ENCODE peak calls at places on chromosomes 3 and 15, in ten cellular contexts. One of them, this sample, is unnamed.

GRCh38 chr3:141648055-141648910 is 89.8 kb upstream of the RNF7 start:
- DNase-seq in cardiac muscle cell: peak; percentile 61
- DNase-seq in neural progenitor cell: no peak
- DNase-seq in mesendoderm: no peak
- DNase-seq in A673: no peak
- DNase-seq in naive thymus-derived CD4-positive, alpha-beta T cell: no peak
- DNase-seq in SJCRH30: peak; percentile 50
- DNase-seq in fibroblast of lung: no peak
- DNase-seq in IMR-90: no peak
- DNase-seq in left ventricle myocardium inferior: no peak
- DNase-seq in this sample: no peak

GRCh38 chr15:85972805-85973540 is 106.7 kb upstream of the AGBL1 start:
- DNase-seq in naive thymus-derived CD4-positive, alpha-beta T cell: no peak
- DNase-seq in neural progenitor cell: no peak
- DNase-seq in cardiac muscle cell: no peak
- DNase-seq in SJCRH30: no peak
- DNase-seq in mesendoderm: no peak
- DNase-seq in A673: no peak
- DNase-seq in IMR-90: no peak
- DNase-seq in left ventricle myocardium inferior: no peak
- DNase-seq in fibroblast of lung: no peak
- DNase-seq in this sample: no peak

GRCh38 chr3:48112813-48113212 is 75.4 kb downstream of the CDC25A start:
- DNase-seq in left ventricle myocardium inferior: no peak
- DNase-seq in SJCRH30: no peak
- DNase-seq in naive thymus-derived CD4-positive, alpha-beta T cell: no peak
- DNase-seq in cardiac muscle cell: no peak
- DNase-seq in A673: no peak
- DNase-seq in IMR-90: no peak
- DNase-seq in neural progenitor cell: no peak
- DNase-seq in fibroblast of lung: no peak
- DNase-seq in mesendoderm: no peak
- DNase-seq in this sample: no peak

GRCh38 chr3:180447156-180447555 is 154.8 kb upstream of the TTC14 start:
- DNase-seq in neural progenitor cell: no peak
- DNase-seq in cardiac muscle cell: no peak
- DNase-seq in A673: no peak
- DNase-seq in naive thymus-derived CD4-positive, alpha-beta T cell: no peak
- DNase-seq in IMR-90: no peak
- DNase-seq in mesendoderm: no peak
- DNase-seq in SJCRH30: no peak
- DNase-seq in left ventricle myocardium inferior: no peak
- DNase-seq in fibroblast of lung: no peak
- DNase-seq in this sample: no peak

GRCh38 chr3:52070724-52071621 is 14.6 kb upstream of the DUSP7 start:
- DNase-seq in mesendoderm: no peak
- DNase-seq in neural progenitor cell: no peak
- DNase-seq in naive thymus-derived CD4-positive, alpha-beta T cell: no peak
- DNase-seq in cardiac muscle cell: peak; percentile 42
- DNase-seq in A673: no peak
- DNase-seq in fibroblast of lung: no peak
- DNase-seq in SJCRH30: no peak
- DNase-seq in left ventricle myocardium inferior: peak; percentile 57
- DNase-seq in IMR-90: no peak
- DNase-seq in this sample: no peak

GRCh38 chr3:185667574-185667973 is 81.5 kb downstream of the SENP2 start:
- DNase-seq in neural progenitor cell: no peak
- DNase-seq in IMR-90: no peak
- DNase-seq in mesendoderm: no peak
- DNase-seq in naive thymus-derived CD4-positive, alpha-beta T cell: no peak
- DNase-seq in fibroblast of lung: no peak
- DNase-seq in SJCRH30: no peak
- DNase-seq in A673: no peak
- DNase-seq in cardiac muscle cell: no peak
- DNase-seq in left ventricle myocardium inferior: no peak
- DNase-seq in this sample: no peak

GRCh38 chr15:100256096-100256984 is 85.4 kb downstream of the ADAMTS17 start:
- DNase-seq in mesendoderm: no peak
- DNase-seq in fibroblast of lung: no peak
- DNase-seq in IMR-90: no peak
- DNase-seq in SJCRH30: no peak
- DNase-seq in A673: no peak
- DNase-seq in cardiac muscle cell: no peak
- DNase-seq in naive thymus-derived CD4-positive, alpha-beta T cell: no peak
- DNase-seq in left ventricle myocardium inferior: no peak
- DNase-seq in neural progenitor cell: no peak
- DNase-seq in this sample: no peak

GRCh38 chr3:112653881-112654300 is 12.9 kb upstream of the CCDC80 start:
- DNase-seq in mesendoderm: no peak
- DNase-seq in A673: no peak
- DNase-seq in naive thymus-derived CD4-positive, alpha-beta T cell: no peak
- DNase-seq in left ventricle myocardium inferior: peak; percentile 69
- DNase-seq in IMR-90: peak; percentile 98
- DNase-seq in fibroblast of lung: peak; percentile 87
- DNase-seq in SJCRH30: no peak
- DNase-seq in neural progenitor cell: no peak
- DNase-seq in cardiac muscle cell: no peak
- DNase-seq in this sample: no peak

GRCh38 chr3:129560931-129561594 is 18.1 kb downstream of the H1-8 start:
- DNase-seq in A673: no peak
- DNase-seq in cardiac muscle cell: peak; percentile 36
- DNase-seq in mesendoderm: no peak
- DNase-seq in naive thymus-derived CD4-positive, alpha-beta T cell: no peak
- DNase-seq in left ventricle myocardium inferior: peak; percentile 88
- DNase-seq in neural progenitor cell: no peak
- DNase-seq in IMR-90: peak; percentile 76
- DNase-seq in SJCRH30: peak; percentile 95
- DNase-seq in fibroblast of lung: peak; percentile 93
- DNase-seq in this sample: no peak

GRCh38 chr15:36896949-36897348 is 203.4 kb downstream of the MEIS2 start:
- DNase-seq in naive thymus-derived CD4-positive, alpha-beta T cell: no peak
- DNase-seq in neural progenitor cell: peak; percentile 12
- DNase-seq in mesendoderm: peak; percentile 36
- DNase-seq in SJCRH30: no peak
- DNase-seq in A673: no peak
- DNase-seq in cardiac muscle cell: peak; percentile 82
- DNase-seq in left ventricle myocardium inferior: no peak
- DNase-seq in fibroblast of lung: no peak
- DNase-seq in IMR-90: no peak
- DNase-seq in this sample: no peak

GRCh38 chr3:85670626-85671025 is 711.8 kb downstream of the CADM2 start:
- DNase-seq in cardiac muscle cell: no peak
- DNase-seq in mesendoderm: peak; percentile 10
- DNase-seq in naive thymus-derived CD4-positive, alpha-beta T cell: no peak
- DNase-seq in SJCRH30: no peak
- DNase-seq in IMR-90: no peak
- DNase-seq in left ventricle myocardium inferior: no peak
- DNase-seq in fibroblast of lung: no peak
- DNase-seq in neural progenitor cell: no peak
- DNase-seq in A673: no peak
- DNase-seq in this sample: no peak

GRCh38 chr15:95307115-95307514 is 1023.4 kb upstream of the NR2F2 start:
- DNase-seq in SJCRH30: no peak
- DNase-seq in left ventricle myocardium inferior: no peak
- DNase-seq in neural progenitor cell: no peak
- DNase-seq in fibroblast of lung: no peak
- DNase-seq in cardiac muscle cell: no peak
- DNase-seq in A673: no peak
- DNase-seq in mesendoderm: no peak
- DNase-seq in IMR-90: no peak
- DNase-seq in naive thymus-derived CD4-positive, alpha-beta T cell: no peak
- DNase-seq in this sample: no peak

GRCh38 chr3:179811321-179812095 is 158.7 kb downstream of the USP13 start:
- DNase-seq in cardiac muscle cell: peak; percentile 70
- DNase-seq in SJCRH30: peak; percentile 70
- DNase-seq in A673: peak; percentile 78
- DNase-seq in left ventricle myocardium inferior: no peak
- DNase-seq in IMR-90: peak; percentile 93
- DNase-seq in fibroblast of lung: peak; percentile 89
- DNase-seq in neural progenitor cell: peak; percentile 74
- DNase-seq in naive thymus-derived CD4-positive, alpha-beta T cell: no peak
- DNase-seq in mesendoderm: peak; percentile 80
- DNase-seq in this sample: peak; percentile 1

GRCh38 chr3:194310060-194310481 is 41.1 kb downstream of the CPN2 start:
- DNase-seq in fibroblast of lung: no peak
- DNase-seq in IMR-90: no peak
- DNase-seq in left ventricle myocardium inferior: no peak
- DNase-seq in cardiac muscle cell: no peak
- DNase-seq in neural progenitor cell: no peak
- DNase-seq in A673: no peak
- DNase-seq in mesendoderm: no peak
- DNase-seq in SJCRH30: no peak
- DNase-seq in naive thymus-derived CD4-positive, alpha-beta T cell: no peak
- DNase-seq in this sample: no peak

GRCh38 chr3:183444748-183445147 is 16.3 kb upstream of the MCF2L2 start:
- DNase-seq in IMR-90: no peak
- DNase-seq in A673: no peak
- DNase-seq in left ventricle myocardium inferior: no peak
- DNase-seq in mesendoderm: no peak
- DNase-seq in cardiac muscle cell: no peak
- DNase-seq in SJCRH30: no peak
- DNase-seq in fibroblast of lung: no peak
- DNase-seq in neural progenitor cell: no peak
- DNase-seq in naive thymus-derived CD4-positive, alpha-beta T cell: no peak
- DNase-seq in this sample: no peak

GRCh38 chr3:196533260-196533681 is 18.1 kb upstream of the SMCO1 start:
- DNase-seq in IMR-90: no peak
- DNase-seq in fibroblast of lung: no peak
- DNase-seq in A673: peak; percentile 55
- DNase-seq in mesendoderm: peak; percentile 76
- DNase-seq in naive thymus-derived CD4-positive, alpha-beta T cell: no peak
- DNase-seq in SJCRH30: peak; percentile 30
- DNase-seq in cardiac muscle cell: no peak
- DNase-seq in neural progenitor cell: peak; percentile 42
- DNase-seq in left ventricle myocardium inferior: no peak
- DNase-seq in this sample: no peak

GRCh38 chr15:29410342-29410741 is 140.7 kb upstream of the NSMCE3 start:
- DNase-seq in cardiac muscle cell: no peak
- DNase-seq in neural progenitor cell: no peak
- DNase-seq in fibroblast of lung: no peak
- DNase-seq in mesendoderm: peak; percentile 18
- DNase-seq in A673: no peak
- DNase-seq in IMR-90: peak; percentile 10
- DNase-seq in SJCRH30: no peak
- DNase-seq in left ventricle myocardium inferior: no peak
- DNase-seq in naive thymus-derived CD4-positive, alpha-beta T cell: no peak
- DNase-seq in this sample: no peak

GRCh38 chr3:61560452-61561373 is 658 bp upstream of the PTPRG start:
- DNase-seq in cardiac muscle cell: peak; percentile 85
- DNase-seq in IMR-90: peak; percentile 73
- DNase-seq in left ventricle myocardium inferior: peak; percentile 88
- DNase-seq in A673: peak; percentile 91
- DNase-seq in mesendoderm: peak; percentile 98
- DNase-seq in neural progenitor cell: peak; percentile 90
- DNase-seq in naive thymus-derived CD4-positive, alpha-beta T cell: no peak
- DNase-seq in SJCRH30: peak; percentile 81
- DNase-seq in fibroblast of lung: peak; percentile 87
- DNase-seq in this sample: no peak

DNA sequence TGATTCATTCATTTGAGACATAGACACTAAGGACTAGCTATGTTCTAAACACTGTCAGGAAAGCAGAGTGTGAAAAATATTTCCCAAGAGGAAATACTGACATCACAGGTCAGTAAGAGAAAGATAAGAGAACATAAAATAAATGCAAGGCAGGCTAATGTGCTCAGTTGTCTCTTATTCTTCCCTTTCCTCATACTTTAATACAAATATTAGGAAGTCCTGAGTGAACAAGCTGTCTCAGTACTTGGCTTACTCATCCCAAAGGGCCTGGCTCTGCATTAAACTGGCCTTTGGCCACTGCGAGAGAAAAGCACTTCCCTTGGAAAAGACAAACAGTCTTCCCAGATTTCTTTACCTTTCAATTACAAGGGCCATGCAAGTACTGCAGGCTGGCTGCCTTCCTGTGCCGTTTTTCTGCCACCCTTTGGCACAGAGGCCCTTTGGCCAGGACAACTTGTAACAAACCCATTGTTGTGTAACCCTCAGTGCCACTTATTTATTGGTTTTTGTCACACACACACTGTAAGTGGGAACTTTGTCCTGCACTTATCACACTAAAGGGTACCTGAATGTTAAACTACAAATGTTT is 31.7 kb downstream of the EDC3 start:
- DNase-seq in naive thymus-derived CD4-positive, alpha-beta T cell: no peak
- DNase-seq in A673: no peak
- DNase-seq in IMR-90: peak; percentile 75
- DNase-seq in cardiac muscle cell: no peak
- DNase-seq in neural progenitor cell: no peak
- DNase-seq in fibroblast of lung: peak; percentile 61
- DNase-seq in left ventricle myocardium inferior: peak; percentile 36
- DNase-seq in mesendoderm: no peak
- DNase-seq in SJCRH30: no peak
- DNase-seq in this sample: no peak
- H3K27ac ChIP-seq in naive thymus-derived CD4-positive, alpha-beta T cell: no peak overlapping the region
- H3K27ac ChIP-seq in A673: no peak overlapping the region
- H3K27ac ChIP-seq in IMR-90: peak overlapping the region; percentile 39
- H3K27ac ChIP-seq in cardiac muscle cell: peak overlapping the region; percentile 58
- H3K27ac ChIP-seq in neural progenitor cell: peak overlapping the region; percentile 51
- H3K27ac ChIP-seq in fibroblast of lung: no peak overlapping the region
- H3K27ac ChIP-seq in left ventricle myocardium inferior: peak overlapping the region; percentile 81
- H3K27ac ChIP-seq in mesendoderm: no peak overlapping the region
- H3K27ac ChIP-seq in SJCRH30: no peak overlapping the region
- H3K27ac ChIP-seq in this sample: no peak overlapping the region

GRCh38 chr15:74793135-74794028 is 11.5 kb downstream of the CSK start:
- DNase-seq in neural progenitor cell: no peak
- DNase-seq in IMR-90: no peak
- DNase-seq in mesendoderm: no peak
- DNase-seq in A673: peak; percentile 52
- DNase-seq in naive thymus-derived CD4-positive, alpha-beta T cell: peak; percentile 74
- DNase-seq in SJCRH30: no peak
- DNase-seq in cardiac muscle cell: no peak
- DNase-seq in left ventricle myocardium inferior: no peak
- DNase-seq in fibroblast of lung: no peak
- DNase-seq in this sample: peak; percentile 75
- H3K4me1 ChIP-seq in neural progenitor cell: peaks cover 18% of the 10 kb centered on the region
- H3K4me1 ChIP-seq in IMR-90: peaks cover 15% of the 10 kb centered on the region
- H3K4me1 ChIP-seq in mesendoderm: peaks cover 4% of the 10 kb centered on the region
- H3K4me1 ChIP-seq in A673: peaks cover 24% of the 10 kb centered on the region
- H3K4me1 ChIP-seq in naive thymus-derived CD4-positive, alpha-beta T cell: peaks cover 98% of the 10 kb centered on the region
- H3K4me1 ChIP-seq in SJCRH30: peaks cover 37% of the 10 kb centered on the region
- H3K4me1 ChIP-seq in cardiac muscle cell: peaks cover 18% of the 10 kb centered on the region
- H3K4me1 ChIP-seq in left ventricle myocardium inferior: peaks cover 78% of the 10 kb centered on the region
- H3K4me1 ChIP-seq in fibroblast of lung: peaks cover 32% of the 10 kb centered on the region
- H3K4me1 ChIP-seq in this sample: peaks cover 99% of the 10 kb centered on the region

GRCh38 chr15:75904241-75904631 is 558 bp downstream of the FBXO22 start:
- DNase-seq in left ventricle myocardium inferior: no peak
- DNase-seq in A673: peak; percentile 47
- DNase-seq in cardiac muscle cell: peak; percentile 60
- DNase-seq in naive thymus-derived CD4-positive, alpha-beta T cell: no peak
- DNase-seq in neural progenitor cell: peak; percentile 72
- DNase-seq in IMR-90: peak; percentile 39
- DNase-seq in mesendoderm: peak; percentile 64
- DNase-seq in fibroblast of lung: peak; percentile 34
- DNase-seq in SJCRH30: peak; percentile 47
- DNase-seq in this sample: no peak
- H3K4me3 ChIP-seq in left ventricle myocardium inferior: peak overlapping the region; percentile 93
- H3K4me3 ChIP-seq in A673: peak overlapping the region; percentile 98
- H3K4me3 ChIP-seq in cardiac muscle cell: peak overlapping the region; percentile 70
- H3K4me3 ChIP-seq in naive thymus-derived CD4-positive, alpha-beta T cell: peak overlapping the region; percentile 91
- H3K4me3 ChIP-seq in neural progenitor cell: peak overlapping the region; percentile 79
- H3K4me3 ChIP-seq in IMR-90: peak overlapping the region; percentile 93
- H3K4me3 ChIP-seq in mesendoderm: peak overlapping the region; percentile 91
- H3K4me3 ChIP-seq in fibroblast of lung: peak overlapping the region; percentile 77
- H3K4me3 ChIP-seq in SJCRH30: peak overlapping the region; percentile 97
- H3K4me3 ChIP-seq in this sample: peak overlapping the region; percentile 80

GRCh38 chr3:132592211-132592610 is 4.9 kb upstream of the ACKR4 start:
- DNase-seq in left ventricle myocardium inferior: no peak
- DNase-seq in neural progenitor cell: no peak
- DNase-seq in SJCRH30: no peak
- DNase-seq in naive thymus-derived CD4-positive, alpha-beta T cell: no peak
- DNase-seq in IMR-90: no peak
- DNase-seq in mesendoderm: no peak
- DNase-seq in fibroblast of lung: no peak
- DNase-seq in cardiac muscle cell: no peak
- DNase-seq in A673: no peak
- DNase-seq in this sample: no peak
- H3K27ac ChIP-seq in left ventricle myocardium inferior: peak overlapping the region; percentile 5
- H3K27ac ChIP-seq in neural progenitor cell: no peak overlapping the region
- H3K27ac ChIP-seq in SJCRH30: no peak overlapping the region
- H3K27ac ChIP-seq in naive thymus-derived CD4-positive, alpha-beta T cell: no peak overlapping the region
- H3K27ac ChIP-seq in IMR-90: peak overlapping the region; percentile 70
- H3K27ac ChIP-seq in mesendoderm: no peak overlapping the region
- H3K27ac ChIP-seq in fibroblast of lung: peak overlapping the region; percentile 11
- H3K27ac ChIP-seq in cardiac muscle cell: no peak overlapping the region
- H3K27ac ChIP-seq in A673: no peak overlapping the region
- H3K27ac ChIP-seq in this sample: no peak overlapping the region

This sample was measured in CD4-positive, alpha-beta memory T cell.